ENCODE peak calls at places on chromosomes 12 and 14, in eight cellular contexts. C, N, Q, M, Z, P, O and E are unnamed samples.

GRCh38 chr12:39990122-39991101 is 115.5 kb downstream of the SLC2A13 start:
- DNase-seq in P (peak; percentile 60), Q (peak; percentile 40), O (peak; percentile 25), M (peak; percentile 68), C (no peak), Z (peak; percentile 56), N (peak; percentile 28), E (peak; percentile 75)

GRCh38 chr12:116525418-116526001 is 33.7 kb upstream of the MAP1LC3B2 start:
- DNase-seq in O (no peak), C (no peak), P (peak; percentile 95), N (peak; percentile 78), Q (no peak), Z (no peak), M (peak; percentile 51), E (peak; percentile 40)

GRCh38 chr12:100138048-100138907 is 4.4 kb downstream of the BLTP3B start:
- DNase-seq in O (no peak), M (no peak), N (no peak), P (peak; percentile 29), C (no peak), Q (no peak), Z (no peak), E (no peak)

GRCh38 chr14:90045608-90046007 is 16.2 kb upstream of the KCNK13 start:
- DNase-seq in N (no peak), P (no peak), Q (no peak), C (no peak), Z (no peak), O (no peak), M (no peak), E (no peak)

GRCh38 chr12:115294443-115295133 is 610.6 kb upstream of the TBX3 start:
- DNase-seq in M (peak; percentile 20), P (no peak), N (no peak), C (no peak), Q (no peak), Z (no peak), O (no peak), E (no peak)

GRCh38 chr12:44078273-44078672 is 242.4 kb downstream of the TMEM117 start:
- DNase-seq in P (peak; percentile 21), M (no peak), Z (no peak), O (no peak), N (no peak), C (no peak), Q (no peak), E (no peak)

GRCh38 chr14:74875941-74876913 is at the start of gene PROX2:
- DNase-seq in M (no peak), Z (no peak), O (no peak), N (no peak), Q (peak; percentile 8), P (peak; percentile 59), C (no peak), E (no peak)

GRCh38 chr12:2347844-2348476 is 295.2 kb downstream of the CACNA1C start:
- DNase-seq in P (no peak), M (no peak), N (no peak), C (no peak), Q (no peak), Z (no peak), O (no peak), E (no peak)

GRCh38 chr14:54105898-54106297 is 149.3 kb upstream of the BMP4 start:
- DNase-seq in N (peak; percentile 42), Q (no peak), M (peak; percentile 45), P (no peak), Z (no peak), O (no peak), C (no peak), E (no peak)